ENCODE peak calls at places on chromosomes 3 and 15, in four cellular contexts. Q is frontal cortex, T is NCI-H146, S is NCI-H1105. W is an unnamed sample.

GRCh38 chr15:85423256-85423655 is 42.9 kb downstream of the AKAP13 start:
- DNase-seq in Q (no peak), T (no peak), S (no peak), W (no peak)

GRCh38 chr15:73818308-73818985 is 54.9 kb upstream of the TBC1D21 start:
- DNase-seq in Q (no peak), T (no peak), S (no peak), W (no peak)

GRCh38 chr15:79736435-79737000 is 160.3 kb downstream of the MTHFS start:
- DNase-seq in Q (no peak), T (no peak), S (no peak), W (no peak)

GRCh38 chr3:128541246-128541645 is 48.2 kb upstream of the GATA2 start:
- DNase-seq in Q (no peak), T (no peak), S (no peak), W (no peak)

GRCh38 chr3:37765591-37766219 is 96.0 kb upstream of the CTDSPL start:
- DNase-seq in Q (no peak), T (no peak), S (no peak), W (no peak)

GRCh38 chr3:141625506-141625905 is 112.6 kb upstream of the RNF7 start:
- DNase-seq in Q (no peak), T (no peak), S (no peak), W (no peak)

GRCh38 chr3:54004351-54004750 is 112.7 kb upstream of the SELENOK start:
- DNase-seq in Q (no peak), T (no peak), S (no peak), W (no peak)

GRCh38 chr15:45201557-45202246 is 13.9 kb upstream of the SHF start:
- DNase-seq in Q (no peak), T (peak; percentile 8), S (no peak), W (no peak)

GRCh38 chr3:181711325-181712135 is at the start of gene SOX2:
- DNase-seq in Q (peak; percentile 95), T (peak; percentile 100), S (peak; percentile 95), W (peak; percentile 62)

GRCh38 chr15:26212109-26212508 is 349.0 kb upstream of the ATP10A start:
- DNase-seq in Q (no peak), T (no peak), S (no peak), W (no peak)

GRCh38 chr3:134315286-134316106 is 58.8 kb downstream of the AMOTL2 start:
- DNase-seq in Q (no peak), T (no peak), S (no peak), W (no peak)